ENCODE peak calls at places on chromosome 11, in six cellular contexts. One of them, this sample, is unnamed.

GRCh38 chr11:33399421-33399820 is 142.2 kb downstream of the HIPK3 start:
- DNase-seq in HCT116: no peak
- DNase-seq in K562: no peak
- DNase-seq in SK-N-SH: no peak
- DNase-seq in GM12878: no peak
- DNase-seq in H1: no peak
- DNase-seq in this sample: no peak

GRCh38 chr11:132718711-132719641 is 813.3 kb downstream of the OPCML start:
- DNase-seq in HCT116: no peak
- DNase-seq in K562: no peak
- DNase-seq in SK-N-SH: no peak
- DNase-seq in H1: no peak
- DNase-seq in GM12878: no peak
- DNase-seq in this sample: no peak

GRCh38 chr11:27718346-27718852 is 18.1 kb upstream of the BDNF start:
- DNase-seq in SK-N-SH: peak; percentile 76
- DNase-seq in H1: no peak
- DNase-seq in K562: no peak
- DNase-seq in HCT116: peak; percentile 73
- DNase-seq in GM12878: no peak
- DNase-seq in this sample: no peak

GRCh38 chr11:75654314-75654713 is 14.5 kb downstream of the MAP6 start:
- DNase-seq in GM12878: peak; percentile 63
- DNase-seq in H1: no peak
- DNase-seq in K562: no peak
- DNase-seq in SK-N-SH: no peak
- DNase-seq in HCT116: no peak
- DNase-seq in this sample: no peak

GRCh38 chr11:7555067-7555699 is 41.4 kb downstream of the PPFIBP2 start:
- DNase-seq in SK-N-SH: no peak
- DNase-seq in GM12878: no peak
- DNase-seq in HCT116: no peak
- DNase-seq in K562: no peak
- DNase-seq in H1: no peak
- DNase-seq in this sample: peak; percentile 57

GRCh38 chr11:17978553-17979287 is 34.1 kb downstream of the SERGEF start:
- DNase-seq in GM12878: no peak
- DNase-seq in SK-N-SH: peak; percentile 61
- DNase-seq in H1: no peak
- DNase-seq in HCT116: no peak
- DNase-seq in K562: peak; percentile 51
- DNase-seq in this sample: peak; percentile 66

GRCh38 chr11:65426839-65427690 is 4.5 kb downstream of the NEAT1 start:
- DNase-seq in SK-N-SH: no peak
- DNase-seq in GM12878: no peak
- DNase-seq in H1: no peak
- DNase-seq in HCT116: peak; percentile 61
- DNase-seq in K562: peak; percentile 76
- DNase-seq in this sample: no peak

GRCh38 chr11:73175551-73176144 is 33.5 kb upstream of the FCHSD2 start:
- DNase-seq in SK-N-SH: no peak
- DNase-seq in GM12878: no peak
- DNase-seq in K562: no peak
- DNase-seq in H1: no peak
- DNase-seq in HCT116: no peak
- DNase-seq in this sample: no peak

GRCh38 chr11:123129920-123130319 is 65.1 kb downstream of the CLMP start:
- DNase-seq in HCT116: no peak
- DNase-seq in SK-N-SH: no peak
- DNase-seq in K562: no peak
- DNase-seq in GM12878: no peak
- DNase-seq in H1: no peak
- DNase-seq in this sample: no peak

GRCh38 chr11:111735262-111736116 is 30.7 kb downstream of the PPP2R1B start:
- DNase-seq in GM12878: no peak
- DNase-seq in H1: no peak
- DNase-seq in SK-N-SH: peak; percentile 88
- DNase-seq in K562: no peak
- DNase-seq in HCT116: no peak
- DNase-seq in this sample: peak; percentile 36

GRCh38 chr11:19367051-19367709 is 126.4 kb upstream of the E2F8 start:
- DNase-seq in K562: no peak
- DNase-seq in SK-N-SH: no peak
- DNase-seq in HCT116: no peak
- DNase-seq in GM12878: no peak
- DNase-seq in H1: no peak
- DNase-seq in this sample: no peak

GRCh38 chr11:19370100-19370861 is 129.5 kb upstream of the E2F8 start:
- DNase-seq in GM12878: no peak
- DNase-seq in HCT116: no peak
- DNase-seq in SK-N-SH: no peak
- DNase-seq in H1: no peak
- DNase-seq in K562: no peak
- DNase-seq in this sample: peak; percentile 86

GRCh38 chr11:19368726-19369364 is 128.1 kb upstream of the E2F8 start:
- DNase-seq in HCT116: no peak
- DNase-seq in GM12878: no peak
- DNase-seq in K562: no peak
- DNase-seq in SK-N-SH: no peak
- DNase-seq in H1: no peak
- DNase-seq in this sample: no peak

DNA sequence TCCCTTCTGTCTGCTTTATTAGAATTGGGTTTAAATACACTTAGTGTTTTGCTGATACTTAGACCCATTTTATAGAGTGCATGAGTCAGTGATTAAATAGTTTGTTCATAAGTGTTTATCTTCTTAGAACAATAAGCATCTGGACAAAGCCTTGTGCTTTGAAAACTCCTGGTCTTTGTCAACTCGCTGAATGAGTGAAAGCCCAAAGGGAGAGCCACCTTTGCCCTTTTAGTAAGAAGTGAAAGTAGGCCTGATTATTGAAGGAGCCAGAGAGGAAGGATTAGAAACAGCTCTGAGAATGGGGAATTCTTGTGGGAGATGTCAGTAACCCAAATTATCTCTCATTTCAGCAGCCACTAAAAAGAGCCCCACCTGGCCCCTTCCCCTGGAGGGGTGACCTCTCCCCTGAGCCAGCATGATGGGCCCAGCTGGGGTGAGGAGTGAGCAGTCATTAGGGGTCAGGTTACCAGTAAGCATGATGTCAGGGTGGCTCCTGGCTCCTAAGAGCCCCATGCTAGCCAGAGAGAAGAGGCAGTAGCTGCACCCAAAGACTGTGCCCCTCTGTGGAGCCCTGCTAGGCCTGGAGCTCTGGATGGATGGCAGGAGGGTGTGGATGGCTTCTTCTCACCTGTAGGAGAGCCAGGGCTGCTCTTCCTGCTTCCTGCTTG is 125.1 kb upstream of the E2F8 start:
- DNase-seq in HCT116: no peak
- DNase-seq in K562: no peak
- DNase-seq in SK-N-SH: no peak
- DNase-seq in H1: no peak
- DNase-seq in GM12878: no peak
- DNase-seq in this sample: no peak
- TF ChIP-seq JUND in HCT116: no peak
- TF ChIP-seq JUND in K562: no peak
- TF ChIP-seq JUND in SK-N-SH: no peak
- TF ChIP-seq JUND in H1: no peak
- TF ChIP-seq JUND in GM12878: no peak
- TF ChIP-seq JUND in this sample: no peak

GRCh38 chr11:68831124-68831523 is 10.6 kb downstream of the CPT1A start:
- DNase-seq in HCT116: no peak
- DNase-seq in H1: no peak
- DNase-seq in K562: no peak
- DNase-seq in SK-N-SH: no peak
- DNase-seq in GM12878: no peak
- DNase-seq in this sample: no peak

GRCh38 chr11:68828957-68829356 is 12.8 kb downstream of the CPT1A start:
- DNase-seq in SK-N-SH: no peak
- DNase-seq in K562: no peak
- DNase-seq in GM12878: no peak
- DNase-seq in HCT116: no peak
- DNase-seq in H1: no peak
- DNase-seq in this sample: no peak

GRCh38 chr11:68835328-68835727 is 6.4 kb downstream of the CPT1A start:
- DNase-seq in K562: no peak
- DNase-seq in SK-N-SH: no peak
- DNase-seq in HCT116: no peak
- DNase-seq in H1: no peak
- DNase-seq in GM12878: no peak
- DNase-seq in this sample: no peak

GRCh38 chr11:68835749-68836148 is 6.0 kb downstream of the CPT1A start:
- DNase-seq in SK-N-SH: no peak
- DNase-seq in HCT116: no peak
- DNase-seq in K562: no peak
- DNase-seq in H1: no peak
- DNase-seq in GM12878: no peak
- DNase-seq in this sample: no peak

GRCh38 chr11:68832476-68833176 is 9.1 kb downstream of the CPT1A start:
- DNase-seq in H1: no peak
- DNase-seq in HCT116: no peak
- DNase-seq in SK-N-SH: peak; percentile 69
- DNase-seq in K562: no peak
- DNase-seq in GM12878: no peak
- DNase-seq in this sample: peak; percentile 90
- TF ChIP-seq JUND in H1: no peak
- TF ChIP-seq JUND in HCT116: no peak
- TF ChIP-seq JUND in SK-N-SH: no peak
- TF ChIP-seq JUND in K562: no peak
- TF ChIP-seq JUND in GM12878: no peak
- TF ChIP-seq JUND in this sample: no peak

GRCh38 chr11:9017773-9018172 is 14.0 kb upstream of the NRIP3 start:
- DNase-seq in K562: no peak
- DNase-seq in H1: no peak
- DNase-seq in HCT116: no peak
- DNase-seq in SK-N-SH: no peak
- DNase-seq in GM12878: no peak
- DNase-seq in this sample: no peak
- TF ChIP-seq JUND in K562: no peak
- TF ChIP-seq JUND in H1: no peak
- TF ChIP-seq JUND in HCT116: no peak
- TF ChIP-seq JUND in SK-N-SH: no peak
- TF ChIP-seq JUND in GM12878: no peak
- TF ChIP-seq JUND in this sample: no peak

DNA sequence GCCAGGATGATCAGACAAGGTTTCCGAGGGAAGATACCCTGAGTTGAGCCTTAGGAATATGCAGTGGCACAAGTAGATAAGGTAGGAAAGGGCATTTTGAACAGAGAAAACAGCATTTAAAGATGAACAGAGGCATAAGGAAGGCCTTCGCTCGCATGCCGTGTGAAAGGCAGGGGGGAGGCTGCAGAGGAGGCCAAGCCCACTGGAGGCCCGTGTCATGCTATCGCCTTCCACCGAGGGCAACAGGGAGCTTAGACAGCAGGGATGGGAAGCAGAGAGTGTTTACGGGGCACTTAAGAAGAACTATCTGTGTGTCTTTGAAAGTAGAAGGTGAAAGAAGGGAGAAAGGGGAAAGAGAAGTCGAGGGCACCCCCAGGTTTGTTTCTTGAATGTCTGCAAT is 148.3 kb downstream of the PKNOX2 start:
- DNase-seq in HCT116: no peak
- DNase-seq in GM12878: no peak
- DNase-seq in K562: no peak
- DNase-seq in H1: no peak
- DNase-seq in SK-N-SH: no peak
- DNase-seq in this sample: no peak
- TF ChIP-seq JUND in HCT116: no peak
- TF ChIP-seq JUND in GM12878: no peak
- TF ChIP-seq JUND in K562: no peak
- TF ChIP-seq JUND in H1: no peak
- TF ChIP-seq JUND in SK-N-SH: no peak
- TF ChIP-seq JUND in this sample: no peak